ENCODE peak calls at places on chromosomes 11 and 22, in seven cellular contexts. P, R, C, Y, H, K and I are unnamed samples.

GRCh38 chr22:22578702-22579424 is 19.8 kb upstream of the PRAME start:
- DNase-seq in P (peak), H (no peak), R (no peak), Y (no peak), K (no peak), C (no peak), I (peak)

GRCh38 chr11:132058211-132058772 is 687.9 kb downstream of the NTM start:
- DNase-seq in Y (no peak), H (no peak), R (no peak), C (no peak), K (no peak), P (peak), I (no peak)

GRCh38 chr11:129992161-129992944 is 10.3 kb downstream of the PRDM10 start:
- DNase-seq in R (peak), P (peak), Y (no peak), K (no peak), H (peak), C (no peak), I (peak)

GRCh38 chr11:61838501-61838900 is 10.4 kb downstream of the FADS2 start:
- DNase-seq in R (no peak), H (no peak), K (no peak), Y (no peak), C (no peak), P (no peak), I (no peak)

GRCh38 chr11:79720115-79720514 is 279.3 kb upstream of the TENM4 start:
- DNase-seq in K (no peak), R (no peak), C (no peak), Y (no peak), P (no peak), H (no peak), I (no peak)

GRCh38 chr11:64742940-64743590 is 877 bp downstream of the RASGRP2 start:
- DNase-seq in K (peak), C (peak), H (peak), P (peak), R (peak), Y (peak), I (peak)

GRCh38 chr11:35619754-35620640 is 1.7 kb downstream of the FJX1 start:
- DNase-seq in C (peak), H (no peak), Y (no peak), R (no peak), K (no peak), P (peak), I (peak)

GRCh38 chr11:110479445-110480101 is 49.8 kb downstream of the FDX1 start:
- DNase-seq in K (no peak), H (peak), C (no peak), Y (no peak), P (peak), R (no peak), I (no peak)

GRCh38 chr11:103525069-103525468 is 415.8 kb downstream of the DYNC2H1 start:
- DNase-seq in Y (no peak), C (no peak), P (peak), K (no peak), R (no peak), H (no peak), I (peak)

GRCh38 chr11:74371269-74372039 is 26.8 kb downstream of the PGM2L1 start:
- DNase-seq in R (no peak), C (no peak), K (no peak), P (peak), Y (no peak), H (no peak), I (peak)

GRCh38 chr11:120208777-120209176 is 2.1 kb upstream of the OAF start:
- DNase-seq in K (no peak), H (no peak), C (peak), Y (no peak), R (no peak), P (peak), I (peak)

GRCh38 chr11:76810151-76810853 is 27.1 kb downstream of the TSKU start:
- DNase-seq in C (no peak), R (peak), Y (no peak), K (peak), P (peak), H (peak), I (peak)
- TF ChIP-seq CTCF in C (no peak), R (peak), Y (peak), K (peak), P (peak), H (peak), I (peak)

GRCh38 chr11:72001255-72001654 is 2.5 kb downstream of the IL18BP start:
- DNase-seq in H (no peak), C (peak), K (no peak), P (no peak), Y (no peak), R (no peak), I (no peak)
- H3K27ac ChIP-seq in H (no peak), C (no peak), K (no peak), P (peak), Y (no peak), R (no peak), I (peak)

GRCh38 chr11:833114-833791 is 501 bp downstream of the CD151 start:
- DNase-seq in Y (peak), K (no peak), H (no peak), P (peak), R (no peak), C (no peak), I (no peak)

GRCh38 chr11:833849-834311 is 1.1 kb downstream of the CD151 start:
- DNase-seq in H (no peak), C (no peak), K (no peak), R (no peak), Y (no peak), P (no peak), I (no peak)

GRCh38 chr11:831132-831864 is 1.5 kb upstream of the CD151 start:
- DNase-seq in P (no peak), H (no peak), Y (no peak), C (no peak), K (no peak), R (no peak), I (no peak)

GRCh38 chr11:831951-832528 is 712 bp upstream of the CD151 start:
- DNase-seq in C (no peak), K (no peak), H (no peak), P (no peak), Y (no peak), R (no peak), I (no peak)

GRCh38 chr11:832529-833113 is at the start of gene CD151:
- DNase-seq in C (no peak), H (no peak), P (peak), K (no peak), R (no peak), Y (peak), I (no peak)
- TF ChIP-seq CTCF in C (no peak), H (no peak), P (no peak), K (no peak), R (no peak), Y (no peak), I (no peak)

DNA sequence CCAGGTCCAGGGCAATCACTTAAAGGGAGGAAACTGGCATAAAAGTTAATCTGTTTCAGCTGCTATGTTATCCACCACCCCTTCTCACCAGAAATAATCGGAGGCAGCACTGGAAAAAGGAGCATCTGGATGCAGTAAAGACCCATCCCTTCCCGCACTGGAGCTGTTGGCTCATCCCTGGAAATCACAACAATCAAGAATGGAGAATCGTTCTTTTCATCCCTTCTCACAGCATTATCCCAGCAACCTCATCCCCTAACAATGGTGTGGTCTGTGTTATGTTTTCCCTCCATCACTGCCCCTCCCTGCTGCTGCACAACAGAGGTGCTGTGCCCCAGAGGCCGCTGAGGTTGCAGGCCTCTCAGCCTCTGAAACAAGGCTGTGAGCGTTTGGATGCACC is 98.9 kb downstream of the GAB2 start:
- DNase-seq in P (no peak), K (no peak), H (no peak), R (no peak), C (no peak), Y (no peak), I (no peak)
- H3K27ac ChIP-seq in P (no peak), K (peak), H (no peak), R (peak), C (no peak), Y (no peak), I (no peak)

GRCh38 chr22:27996529-27996925 is 77.5 kb upstream of the PITPNB start:
- DNase-seq in P (no peak), H (no peak), C (peak), Y (peak), K (no peak), R (no peak), I (no peak)

GRCh38 chr22:27993201-27993635 is 74.2 kb upstream of the PITPNB start:
- DNase-seq in R (no peak), H (no peak), P (no peak), K (peak), Y (peak), C (peak), I (no peak)

GRCh38 chr22:27995801-27996528 is 76.9 kb upstream of the PITPNB start:
- DNase-seq in K (no peak), H (no peak), P (no peak), Y (peak), R (no peak), C (peak), I (no peak)

GRCh38 chr22:27993774-27994350 is 74.8 kb upstream of the PITPNB start:
- DNase-seq in H (no peak), K (peak), P (no peak), C (peak), R (no peak), Y (peak), I (no peak)

DNA sequence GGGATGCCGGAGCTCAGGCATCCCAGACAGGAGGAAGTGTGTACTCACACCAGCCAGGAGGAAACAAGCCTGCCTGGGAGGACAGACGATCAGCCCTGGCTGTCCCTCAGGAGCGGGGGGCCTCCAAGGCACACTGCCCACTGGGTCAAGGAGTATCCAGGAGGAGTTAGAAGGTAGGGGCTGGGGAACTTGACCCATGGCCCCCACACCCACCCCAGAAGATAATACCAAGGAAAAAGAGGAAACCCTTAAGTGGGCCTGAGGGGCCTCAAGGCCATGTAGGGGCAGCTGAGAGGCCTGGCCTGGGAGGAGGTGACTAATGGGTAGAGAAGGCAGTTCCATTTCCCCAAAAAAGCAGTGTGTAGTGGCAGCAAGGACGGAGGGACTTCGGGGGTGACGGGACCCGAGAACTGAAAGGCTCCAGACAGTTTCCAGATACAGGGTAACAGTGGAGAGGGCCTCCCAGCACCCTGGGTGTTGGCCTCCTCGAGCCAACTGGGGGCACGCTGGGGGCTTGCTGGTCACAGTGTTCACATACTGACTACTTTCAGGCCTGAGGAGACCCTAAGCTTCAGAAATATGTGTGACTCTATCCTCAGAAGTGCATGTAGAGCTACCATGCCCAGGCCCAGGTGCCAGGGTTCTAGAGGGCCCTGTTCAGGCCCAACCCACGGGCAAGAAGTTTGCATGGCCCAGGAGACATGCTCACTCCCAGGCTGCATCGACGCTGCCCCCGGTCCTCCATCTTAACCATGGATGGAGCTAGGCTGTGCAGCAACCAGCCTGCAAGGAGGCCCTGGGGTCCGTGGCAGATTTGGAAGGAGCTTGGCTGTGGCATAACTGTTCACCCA is 75.7 kb upstream of the PITPNB start:
- DNase-seq in H (no peak), Y (peak), R (no peak), P (no peak), K (peak), C (peak), I (no peak)
- TF ChIP-seq CTCF in H (no peak), Y (no peak), R (no peak), P (no peak), K (no peak), C (no peak), I (no peak)

GRCh38 chr11:19800162-19800561 is 87.5 kb downstream of the NAV2 start:
- DNase-seq in H (no peak), P (peak), K (no peak), R (no peak), C (no peak), Y (no peak), I (no peak)
- H3K27ac ChIP-seq in H (no peak), P (no peak), K (no peak), R (no peak), C (no peak), Y (no peak), I (no peak)